ENCODE peak calls at places on chromosomes 4 and X, in nine cellular contexts. K, B, R, T, Z, L, D, I and V are unnamed samples.
A peak's percentile ranks its signal among the peaks of the same experiment; 100 is the strongest.

GRCh38 chr4:853416-853781 is 27.5 kb upstream of the CPLX1 start:
- DNase-seq in K (no peak), B (no peak), R (no peak), T (no peak), Z (no peak), L (no peak), D (no peak), I (no peak), V (no peak)

GRCh38 chr4:38223801-38224236 is 263.6 kb downstream of the PTTG2 start:
- DNase-seq in K (no peak), B (no peak), R (no peak), T (peak; percentile 39), Z (no peak), L (no peak), D (peak; percentile 81), I (no peak), V (no peak)

GRCh38 chrX:150763810-150764209 is 70.6 kb downstream of the MTMR1 start:
- DNase-seq in K (no peak), B (peak; percentile 9), R (no peak), T (no peak), Z (no peak), L (peak; percentile 57), D (no peak), I (no peak), V (no peak)

GRCh38 chr4:113760094-113760851 is 1.3 kb downstream of the CAMK2D start:
- DNase-seq in K (peak; percentile 24), B (no peak), R (peak; percentile 65), T (peak; percentile 66), Z (peak; percentile 33), L (peak; percentile 63), D (no peak), I (no peak), V (peak; percentile 60)

GRCh38 chr4:169024762-169025161 is 14.7 kb upstream of the CBR4 start:
- DNase-seq in K (no peak), B (no peak), R (peak; percentile 66), T (peak; percentile 55), Z (no peak), L (no peak), D (no peak), I (no peak), V (peak; percentile 70)

GRCh38 chr4:61379406-61379805 is 179.3 kb downstream of the ADGRL3 start:
- DNase-seq in K (no peak), B (no peak), R (no peak), T (no peak), Z (no peak), L (no peak), D (no peak), I (no peak), V (no peak)

GRCh38 chr4:105632599-105632998 is 75.9 kb downstream of the INTS12 start:
- DNase-seq in K (no peak), B (no peak), R (no peak), T (no peak), Z (no peak), L (peak; percentile 51), D (no peak), I (no peak), V (peak; percentile 38)

GRCh38 chr4:40309250-40309774 is 25.8 kb upstream of the CHRNA9 start:
- DNase-seq in K (peak; percentile 85), B (peak; percentile 83), R (peak; percentile 86), T (peak; percentile 99), Z (peak; percentile 84), L (peak; percentile 99), D (peak; percentile 64), I (peak; percentile 86), V (peak; percentile 94)

GRCh38 chrX:136910565-136911040 is 30.1 kb upstream of the RBMX start:
- DNase-seq in K (no peak), B (no peak), R (peak; percentile 48), T (no peak), Z (no peak), L (no peak), D (no peak), I (no peak), V (no peak)
- H3K4me3 ChIP-seq in K (peak overlapping the region; percentile 27), B (peak overlapping the region; percentile 57), R (peak overlapping the region; percentile 85), T (no peak overlapping the region), Z (peak overlapping the region; percentile 80), L (peak overlapping the region; percentile 87), D (no peak overlapping the region), I (peak overlapping the region; percentile 74), V (peak overlapping the region; percentile 55)

GRCh38 chr4:88614058-88614457 is 21.8 kb downstream of the HERC3 start:
- DNase-seq in K (no peak), B (no peak), R (no peak), T (no peak), Z (no peak), L (no peak), D (no peak), I (no peak), V (no peak)
- H3K4me1 ChIP-seq in K (peaks cover 9% of the 10 kb centered on the region), B (no peaks in the 10 kb centered on the region), R (peaks cover 95% of the 10 kb centered on the region), T (peaks cover 17% of the 10 kb centered on the region), Z (peaks cover 97% of the 10 kb centered on the region), L (no peaks in the 10 kb centered on the region), D (no peaks in the 10 kb centered on the region), I (peaks cover 57% of the 10 kb centered on the region), V (peaks cover 6% of the 10 kb centered on the region)

DNA sequence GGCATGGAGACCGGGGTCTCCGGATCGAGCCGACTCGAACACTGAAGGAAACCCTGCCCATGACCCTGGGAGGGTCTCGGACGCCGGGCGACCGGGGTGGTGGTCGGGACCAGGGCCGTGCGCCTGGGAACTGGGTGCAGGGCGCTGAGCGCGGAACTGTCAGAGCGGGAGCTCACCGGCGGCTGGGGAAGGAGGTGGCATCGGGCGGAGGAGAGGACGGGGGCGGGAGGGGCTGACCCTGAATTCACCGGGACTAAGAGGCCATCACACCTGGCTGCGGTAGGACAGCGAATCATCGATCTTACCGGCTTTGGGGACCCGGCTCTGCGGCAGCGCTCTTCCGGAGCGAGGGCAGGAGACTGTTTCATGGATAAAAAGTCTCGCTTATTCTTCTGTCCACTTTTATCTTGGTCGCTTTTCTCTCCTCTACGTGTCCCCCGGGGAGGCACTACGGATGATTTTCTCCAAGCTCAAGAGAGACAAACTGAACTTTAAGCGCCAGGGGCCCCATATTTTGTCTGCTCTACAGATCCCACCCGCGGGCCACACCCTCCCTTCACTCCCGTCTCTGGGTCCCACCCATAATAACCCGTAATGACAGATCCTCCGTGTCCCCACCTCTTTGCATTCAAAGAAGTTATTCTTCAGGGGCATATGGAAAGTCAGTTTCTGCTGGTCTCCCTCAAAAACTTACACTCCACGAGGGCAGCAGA is at the start of gene CORIN:
- DNase-seq in K (no peak), B (no peak), R (peak; percentile 34), T (peak; percentile 22), Z (no peak), L (peak; percentile 82), D (no peak), I (no peak), V (peak; percentile 50)
- H3K4me3 ChIP-seq in K (peak within 1 kb of the TSS; percentile 49), B (peak within 1 kb of the TSS; percentile 84), R (peak within 1 kb of the TSS; percentile 73), T (no peak within 1 kb of the TSS), Z (peak within 1 kb of the TSS; percentile 74), L (peak within 1 kb of the TSS; percentile 84), D (peak within 1 kb of the TSS; percentile 58), I (peak within 1 kb of the TSS; percentile 59), V (peak within 1 kb of the TSS; percentile 49)

GRCh38 chrX:154483325-154483724 is 3.1 kb downstream of the UBL4A start:
- DNase-seq in K (no peak), B (no peak), R (no peak), T (no peak), Z (no peak), L (no peak), D (no peak), I (no peak), V (no peak)
- H3K4me1 ChIP-seq in K (no peaks in the 10 kb centered on the region), B (peaks cover under 1% of the 10 kb centered on the region), R (no peaks in the 10 kb centered on the region), T (no peaks in the 10 kb centered on the region), Z (peaks cover 38% of the 10 kb centered on the region), L (no peaks in the 10 kb centered on the region), D (peaks cover 18% of the 10 kb centered on the region), I (peaks cover 14% of the 10 kb centered on the region), V (peaks cover 23% of the 10 kb centered on the region)

DNA sequence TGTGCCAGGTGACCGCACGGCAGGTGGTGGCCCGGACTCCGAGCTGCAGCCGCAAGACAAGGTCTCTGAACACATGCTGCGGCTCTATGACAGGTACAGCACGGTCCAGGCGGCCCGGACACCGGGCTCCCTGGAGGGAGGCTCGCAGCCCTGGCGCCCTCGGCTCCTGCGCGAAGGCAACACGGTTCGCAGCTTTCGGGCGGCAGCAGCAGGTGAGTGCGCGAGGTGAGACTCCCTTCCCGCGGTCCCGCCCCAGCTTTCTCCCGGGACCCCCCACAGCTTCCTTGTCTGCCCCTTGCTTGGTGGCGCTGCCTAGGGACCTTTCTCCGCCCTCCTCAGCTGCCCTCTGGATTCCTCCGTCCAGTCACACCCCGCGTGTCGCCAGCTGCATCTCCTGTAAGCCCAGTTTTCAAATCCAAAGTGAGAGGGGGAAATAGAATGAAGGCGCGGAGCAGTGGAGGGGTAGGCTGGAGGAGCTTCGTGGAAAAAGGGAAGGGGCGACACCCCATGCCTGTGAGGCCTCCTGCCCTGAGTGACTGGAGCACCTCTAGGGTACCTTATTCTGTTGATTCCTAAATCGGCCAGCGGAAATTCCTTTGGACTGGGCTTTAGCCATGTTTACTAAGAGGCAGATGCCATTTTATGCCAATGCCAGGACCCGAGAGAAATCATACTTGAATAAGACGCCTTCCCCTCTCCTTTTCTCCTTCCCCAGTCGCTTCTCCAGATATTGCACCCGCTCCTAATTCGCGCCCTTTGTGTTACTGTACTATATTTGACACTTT is 1.1 kb downstream of the BMP3 start:
- DNase-seq in K (no peak), B (no peak), R (no peak), T (peak; percentile 38), Z (no peak), L (peak; percentile 79), D (no peak), I (no peak), V (no peak)
- H3K4me3 ChIP-seq in K (peak overlapping the region; percentile 33), B (peak overlapping the region; percentile 77), R (peak overlapping the region; percentile 71), T (peak overlapping the region; percentile 25), Z (peak overlapping the region; percentile 58), L (peak overlapping the region; percentile 82), D (no peak overlapping the region), I (peak overlapping the region; percentile 34), V (no peak overlapping the region)

DNA sequence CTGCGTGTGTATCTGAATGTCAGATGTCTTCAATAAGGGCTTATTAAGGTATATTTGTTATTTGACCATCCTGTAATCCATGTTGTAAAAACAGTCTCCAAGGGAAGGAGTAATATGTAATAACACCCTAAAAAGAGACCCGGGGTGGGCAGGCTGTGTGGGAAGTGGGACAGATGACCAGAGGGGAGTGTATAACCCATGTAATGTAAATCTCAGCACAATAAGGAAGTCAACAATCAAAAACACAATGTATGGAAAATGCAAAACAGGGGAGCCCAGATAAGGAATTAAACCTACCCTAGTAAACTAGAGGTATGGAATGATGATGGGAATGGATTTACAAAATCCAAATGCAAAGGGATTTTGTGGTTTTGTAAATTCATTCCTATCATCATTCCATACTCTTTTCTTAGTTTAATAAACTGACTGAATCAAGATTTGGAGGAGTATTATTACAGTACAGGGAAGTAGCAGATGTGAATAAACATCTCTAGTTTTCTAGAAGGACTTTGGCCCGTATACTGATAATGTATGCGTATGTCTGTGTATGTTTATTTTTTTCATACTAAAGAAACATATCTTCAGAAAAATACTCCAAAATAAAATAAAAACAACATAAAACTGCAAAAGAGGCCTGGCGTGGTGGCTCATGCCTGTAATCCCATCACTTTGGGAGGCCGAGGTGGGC is 15.7 kb upstream of the ENPEP start:
- DNase-seq in K (no peak), B (no peak), R (no peak), T (no peak), Z (no peak), L (no peak), D (no peak), I (no peak), V (no peak)
- H3K4me1 ChIP-seq in K (no peaks in the 10 kb centered on the region), B (no peaks in the 10 kb centered on the region), R (no peaks in the 10 kb centered on the region), T (peaks cover 6% of the 10 kb centered on the region), Z (no peaks in the 10 kb centered on the region), L (no peaks in the 10 kb centered on the region), D (no peaks in the 10 kb centered on the region), I (no peaks in the 10 kb centered on the region), V (no peaks in the 10 kb centered on the region)